ENCODE peak calls at places on chromosomes 11 and 22, in four cellular contexts. T is gastrocnemius medialis, A is suprapubic skin, O is OCI-LY7. Y is an unnamed sample.

GRCh38 chr11:76995177-76995576 is 39.0 kb upstream of the B3GNT6 start:
- DNase-seq in A (no peak), O (no peak), T (no peak), Y (no peak)

GRCh38 chr11:111521132-111521531 is 6.6 kb downstream of the HOATZ start:
- DNase-seq in O (no peak), A (no peak), T (no peak), Y (no peak)

GRCh38 chr11:59191899-59192298 is 20.0 kb downstream of the DTX4 start:
- DNase-seq in O (no peak), T (no peak), A (no peak), Y (no peak)

GRCh38 chr22:47355776-47356432 is 593.5 kb downstream of the TBC1D22A start:
- DNase-seq in O (no peak), A (peak; percentile 41), T (no peak), Y (no peak)

GRCh38 chr22:46286006-46286405 is 10.7 kb upstream of the GTSE1 start:
- DNase-seq in O (no peak), A (no peak), T (no peak), Y (no peak)

GRCh38 chr11:88421530-88421929 is 84.0 kb upstream of the CTSC start:
- DNase-seq in O (no peak), A (no peak), T (no peak), Y (no peak)

GRCh38 chr11:69115586-69116560 is 39.9 kb upstream of the SMIM38 start:
- DNase-seq in O (no peak), T (peak; percentile 56), A (no peak), Y (no peak)

GRCh38 chr11:35564246-35564595 is 38.8 kb upstream of the PAMR1 start:
- DNase-seq in A (no peak), T (no peak), O (no peak), Y (no peak)

GRCh38 chr22:33851240-33851639 is 69.0 kb downstream of the LARGE1 start:
- DNase-seq in O (peak; percentile 43), A (no peak), T (no peak), Y (no peak)

GRCh38 chr11:122036022-122036421 is 80.0 kb downstream of the BLID start:
- DNase-seq in A (no peak), O (no peak), T (no peak), Y (no peak)

GRCh38 chr11:86251285-86251830 is 6.8 kb downstream of the EED start:
- DNase-seq in O (no peak), A (no peak), T (no peak), Y (no peak)

GRCh38 chr22:25838960-25839741 is 97.2 kb downstream of the MYO18B start:
- DNase-seq in A (no peak), T (no peak), O (no peak), Y (no peak)

GRCh38 chr11:116691779-116692178 is 81.0 kb downstream of the BUD13 start:
- DNase-seq in O (peak; percentile 49), T (no peak), A (peak; percentile 77), Y (peak; percentile 68)

GRCh38 chr22:39431821-39432251 is 25.0 kb upstream of the MGAT3 start:
- DNase-seq in T (peak; percentile 75), A (no peak), O (no peak), Y (no peak)

GRCh38 chr11:132588366-132588765 is 943.9 kb downstream of the OPCML start:
- DNase-seq in O (no peak), T (no peak), A (no peak), Y (no peak)

GRCh38 chr11:81674211-81674610 is 1059.5 kb downstream of the FAM181B start:
- DNase-seq in T (no peak), O (no peak), A (no peak), Y (no peak)

GRCh38 chr11:2377511-2378443 is 667 bp downstream of the CD81 start:
- DNase-seq in O (peak; percentile 70), A (no peak), T (no peak), Y (no peak)

GRCh38 chr11:28110839-28111235 is 2.6 kb downstream of the METTL15 start:
- DNase-seq in A (no peak), T (no peak), O (no peak), Y (no peak)

GRCh38 chr11:34978236-34979191 is 62.1 kb downstream of the PDHX start:
- DNase-seq in O (no peak), T (no peak), A (no peak), Y (no peak)

GRCh38 chr11:60193687-60194433 is 11.0 kb upstream of the MS4A6A start:
- DNase-seq in T (no peak), A (no peak), O (peak; percentile 61), Y (peak; percentile 72)

GRCh38 chr22:50696799-50697561 is 24.4 kb downstream of the SHANK3 start:
- DNase-seq in T (no peak), A (peak; percentile 76), O (no peak), Y (peak; percentile 44)

GRCh38 chr11:25838918-25839611 is 492.9 kb upstream of the ANO3 start:
- DNase-seq in A (no peak), O (no peak), T (no peak), Y (no peak)

GRCh38 chr11:72174299-72175070 is 17.5 kb upstream of the FOLR1 start:
- DNase-seq in T (no peak), A (no peak), O (no peak), Y (no peak)

GRCh38 chr11:104003491-104003890 is 32.9 kb upstream of the DDI1 start:
- DNase-seq in O (no peak), A (no peak), T (no peak), Y (no peak)

GRCh38 chr11:20544536-20545237 is 54.7 kb upstream of the SLC6A5 start:
- DNase-seq in O (no peak), T (no peak), A (no peak), Y (no peak)

GRCh38 chr11:121696177-121696863 is 243.6 kb upstream of the SORL1-AS1 start:
- DNase-seq in A (no peak), O (no peak), T (no peak), Y (no peak)

GRCh38 chr11:87180743-87181142 is 143.0 kb downstream of the TMEM135 start:
- DNase-seq in T (no peak), O (no peak), A (no peak), Y (no peak)

GRCh38 chr22:45905924-45906865 is 70.8 kb downstream of the WNT7B start:
- DNase-seq in A (no peak), O (no peak), T (no peak), Y (no peak)

DNA sequence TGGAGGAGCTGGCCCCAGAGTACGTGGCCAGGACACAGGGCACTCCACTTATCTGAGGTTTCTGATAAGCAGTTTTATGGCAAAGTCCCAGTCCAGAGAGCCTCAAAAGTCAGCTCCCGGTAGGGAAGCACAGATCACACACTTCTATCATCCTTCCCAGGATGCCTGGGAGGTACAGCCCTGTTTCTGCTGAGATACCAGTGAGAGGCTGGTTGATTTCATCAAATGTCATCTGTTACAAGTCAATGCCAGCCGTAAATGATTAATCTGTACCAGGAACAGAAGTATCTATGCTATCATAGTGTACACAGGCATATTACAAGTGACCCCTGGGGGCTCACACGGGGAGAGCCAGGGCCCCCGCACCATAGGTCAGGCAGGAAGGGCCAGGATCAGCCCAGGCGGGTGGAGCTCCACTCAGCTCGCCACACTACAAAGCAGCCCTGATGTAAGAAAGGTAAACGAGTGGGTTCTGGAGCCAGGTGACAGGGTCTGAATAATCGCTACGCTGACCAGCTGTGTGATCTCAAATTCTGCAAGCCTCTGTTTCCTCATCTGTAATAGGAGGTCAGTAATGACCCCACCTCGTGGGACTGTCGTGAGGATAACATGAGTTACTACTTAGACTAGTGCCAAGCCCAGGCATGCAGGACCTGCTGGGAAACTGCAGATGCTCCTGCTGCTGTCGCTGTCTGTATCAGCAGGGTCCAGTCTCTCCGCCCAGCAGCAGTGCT is 17.6 kb downstream of the PLA2G6 start:
- DNase-seq in T (no peak), A (no peak), O (no peak), Y (no peak)
- TF ChIP-seq CTCF in T (no peak), A (no peak), O (no peak), Y (no peak)

DNA sequence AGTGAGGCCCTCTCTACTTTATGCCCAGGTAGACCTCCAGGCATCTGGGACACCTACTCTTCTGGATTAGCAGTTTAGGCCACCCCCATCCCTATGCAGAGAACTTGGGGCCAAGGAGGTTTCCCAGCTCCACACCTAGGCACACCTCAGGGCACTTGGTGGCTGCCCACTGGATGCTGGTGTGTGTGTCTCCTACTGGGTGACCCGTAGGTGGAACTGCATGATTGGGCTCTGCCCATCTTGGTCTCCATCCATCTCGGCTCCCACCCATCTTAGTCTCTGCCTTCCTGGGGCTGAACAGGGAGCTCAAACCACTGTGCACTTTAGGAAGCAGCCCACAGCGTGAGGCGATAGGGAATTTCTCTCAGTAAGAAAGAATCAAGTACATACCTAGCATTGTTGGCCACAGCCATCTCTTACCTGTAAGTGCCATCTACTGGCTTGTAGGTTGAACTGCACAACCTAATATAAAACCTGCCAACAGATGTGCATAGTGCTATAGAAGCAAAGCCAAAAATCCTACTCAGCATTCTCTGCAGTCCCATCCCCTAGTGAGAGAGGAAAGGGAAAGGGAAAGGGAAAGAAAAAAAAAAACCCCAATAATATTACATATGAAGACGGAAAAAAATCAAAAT is 61.6 kb upstream of the PTPN5 start:
- DNase-seq in T (no peak), A (no peak), O (peak; percentile 41), Y (no peak)
- TF ChIP-seq CTCF in T (no peak), A (no peak), O (peak; percentile 78), Y (peak; percentile 69)

DNA sequence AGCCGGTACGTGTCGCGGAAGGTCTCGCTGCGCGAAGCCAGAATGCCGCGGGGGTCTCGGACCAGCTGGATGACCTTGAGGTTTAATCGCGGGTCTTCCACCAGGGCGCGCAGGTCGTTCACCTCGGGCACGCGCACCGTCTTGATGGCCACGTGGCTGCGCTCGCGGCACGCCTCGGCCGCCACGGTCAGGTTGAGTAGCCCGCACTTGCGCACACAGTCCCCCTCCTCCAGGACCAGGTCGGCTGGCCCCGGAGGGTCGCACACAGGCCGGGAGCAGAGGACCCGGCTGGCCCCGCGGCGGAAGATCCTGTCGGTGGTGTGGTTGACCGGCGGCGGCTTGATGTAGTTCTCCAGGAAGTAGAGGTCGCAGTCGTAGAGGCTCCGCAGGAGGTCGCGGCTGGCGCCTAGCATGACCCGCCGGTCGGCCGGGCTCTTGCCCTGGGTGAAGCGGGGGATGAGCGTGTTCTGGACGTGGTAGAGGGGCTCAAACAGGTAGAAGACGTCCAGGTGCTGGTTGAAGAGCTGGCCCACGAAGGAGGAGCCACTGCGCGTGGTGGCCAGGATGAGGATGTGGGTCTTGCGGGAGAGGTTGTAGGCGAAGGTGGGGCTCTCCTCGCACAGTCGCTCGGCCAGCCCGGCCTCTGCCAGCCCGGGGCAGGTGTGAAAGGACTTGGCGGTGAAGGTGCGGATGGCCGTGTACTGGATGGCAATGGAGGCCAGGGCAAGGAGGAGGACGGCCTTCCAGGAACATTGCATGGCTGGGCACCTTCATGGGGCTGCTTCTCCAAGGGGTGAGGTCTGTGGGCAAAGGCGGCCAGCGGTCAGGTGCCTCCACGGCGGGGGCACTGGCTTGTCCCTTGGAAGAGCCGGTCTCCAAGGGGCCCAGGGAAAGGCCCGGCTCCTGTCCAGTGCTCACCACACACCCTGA is 15.0 kb downstream of the CHST1 start:
- DNase-seq in T (no peak), O (no peak), A (no peak), Y (no peak)
- TF ChIP-seq CTCF in T (no peak), O (no peak), A (no peak), Y (no peak)

DNA sequence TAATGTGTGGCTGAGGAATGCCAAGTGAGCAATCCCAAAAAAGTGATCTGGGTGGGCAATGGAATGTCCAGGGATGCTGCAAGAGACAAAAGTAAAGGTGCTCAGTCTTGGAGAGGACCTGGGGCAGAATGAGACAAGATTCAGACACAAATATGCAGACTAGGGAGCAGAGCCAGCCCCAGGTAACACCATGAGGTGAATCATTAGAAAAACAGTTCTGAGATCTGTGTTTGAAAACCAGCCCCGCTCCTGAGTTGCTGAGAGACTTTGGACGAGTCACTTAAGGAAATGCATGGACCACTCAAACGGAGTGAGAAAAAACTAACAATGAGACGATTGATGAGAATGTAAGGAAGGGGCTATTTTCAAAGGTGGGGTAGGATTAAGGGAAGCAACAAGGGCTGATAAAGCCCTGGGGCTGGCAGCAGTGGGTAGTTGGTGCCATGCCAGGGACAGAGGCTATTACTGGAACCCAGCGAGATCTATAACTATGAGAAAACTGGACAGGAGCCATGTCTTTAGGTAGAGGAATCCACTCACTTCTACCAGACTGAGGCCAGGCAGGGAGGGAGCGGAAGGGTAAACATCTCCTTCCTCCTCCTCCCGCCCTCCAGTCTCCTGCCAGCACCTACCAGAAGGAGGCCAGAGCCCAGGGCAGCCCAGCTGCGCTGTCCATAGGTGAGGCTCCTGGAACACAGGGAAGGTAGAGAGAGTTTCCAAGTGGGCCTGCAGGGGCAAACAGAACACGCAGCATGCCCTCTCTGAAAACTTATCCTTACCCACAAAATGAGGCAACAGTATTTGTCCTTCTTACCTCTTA is 130.4 kb upstream of the TEAD1 start:
- DNase-seq in T (no peak), O (no peak), A (no peak), Y (no peak)
- TF ChIP-seq CTCF in T (no peak), O (no peak), A (no peak), Y (no peak)

Y was measured in neural crest cell.